ENCODE peak calls at places on chromosomes 16 and 17, in ten cellular contexts. E is CD8-positive, alpha-beta T cell; B is choroid plexus epithelial cell; J is stomach; Z is lower leg skin; N is T-helper 9 cell; T is activated T-cell treated with anti-CD3 and anti-CD28 coated beads, Interleukin-2, amount 50 U/mL, for 72 hours; C is HT-29; V is right cardiac atrium; I is AG04450. X is an unnamed sample.

GRCh38 chr16:86426243-86426642 is 84.1 kb upstream of the FOXF1 start:
- DNase-seq in T (no peak), E (no peak), V (no peak), I (no peak), N (no peak), Z (no peak), J (no peak), C (no peak), B (no peak), X (no peak)

GRCh38 chr17:78967782-78968362 is 11.9 kb downstream of the LGALS3BP start:
- DNase-seq in C (no peak), N (no peak), J (no peak), E (no peak), I (no peak), Z (no peak), V (no peak), B (no peak), T (no peak), X (no peak)

GRCh38 chr17:45016237-45016636 is 35.2 kb downstream of the DCAKD start:
- DNase-seq in J (no peak), Z (no peak), N (no peak), V (no peak), B (no peak), T (no peak), I (no peak), C (no peak), E (no peak), X (no peak)

GRCh38 chr17:59152925-59153324 is 2.1 kb downstream of the SKA2 start:
- DNase-seq in I (no peak), T (no peak), Z (no peak), E (no peak), N (no peak), B (no peak), J (no peak), V (no peak), C (no peak), X (no peak)

GRCh38 chr17:78291944-78292910 is 60.8 kb downstream of the TMEM235 start:
- DNase-seq in J (no peak), C (no peak), Z (no peak), E (no peak), T (no peak), V (no peak), N (no peak), B (no peak), I (no peak), X (no peak)

GRCh38 chr17:4903051-4903818 is at the start of gene CHRNE:
- DNase-seq in J (peak), V (peak), E (peak), Z (peak), N (peak), I (peak), B (peak), C (peak), T (peak), X (peak)

GRCh38 chr17:64492481-64493109 is 4.3 kb downstream of the POLG2 start:
- DNase-seq in B (peak), T (no peak), Z (no peak), N (peak), J (no peak), V (no peak), C (peak), E (no peak), I (no peak), X (no peak)

GRCh38 chr17:64205804-64206203 is 57.3 kb downstream of the TEX2 start:
- DNase-seq in B (no peak), I (no peak), V (no peak), E (no peak), T (no peak), J (no peak), Z (no peak), C (no peak), N (no peak), X (no peak)

GRCh38 chr17:15408803-15409202 is 58.6 kb downstream of the CDRT4 start:
- DNase-seq in J (no peak), N (no peak), B (no peak), T (no peak), Z (no peak), E (no peak), C (peak), V (no peak), I (no peak), X (no peak)

GRCh38 chr17:45052052-45052772 is 780 bp upstream of the DCAKD start:
- DNase-seq in E (peak), C (peak), J (peak), N (peak), T (peak), Z (no peak), V (peak), B (peak), I (no peak), X (no peak)

GRCh38 chr17:80422276-80422675 is 7.3 kb downstream of the ENDOV start:
- DNase-seq in T (no peak), Z (no peak), I (no peak), J (no peak), V (peak), E (no peak), B (no peak), N (no peak), C (no peak), X (no peak)

GRCh38 chr16:1426734-1427451 is 4.0 kb upstream of the PERCC1 start:
- DNase-seq in T (no peak), J (no peak), V (no peak), E (no peak), N (no peak), I (no peak), B (no peak), C (no peak), Z (no peak), X (no peak)

GRCh38 chr17:42354956-42355843 is 33.0 kb downstream of the STAT3 start:
- DNase-seq in C (no peak), N (no peak), B (no peak), V (no peak), J (no peak), T (no peak), E (no peak), Z (no peak), I (no peak), X (no peak)

GRCh38 chr16:25481636-25482035 is 210.1 kb upstream of the HS3ST4 start:
- DNase-seq in V (no peak), C (no peak), Z (no peak), B (no peak), J (no peak), E (no peak), I (no peak), N (no peak), T (no peak), X (no peak)

GRCh38 chr16:1494129-1494640 is 1.0 kb downstream of the TELO2 start:
- DNase-seq in Z (no peak), T (no peak), V (peak), N (no peak), E (no peak), J (peak), I (peak), C (peak), B (peak), X (peak)

GRCh38 chr17:57633236-57633635 is 111.9 kb downstream of the CCDC182 start:
- DNase-seq in Z (no peak), C (no peak), B (no peak), J (no peak), E (no peak), N (no peak), T (no peak), I (no peak), V (no peak), X (no peak)

GRCh38 chr16:72015124-72015523 is 6.6 kb downstream of the DHODH start:
- DNase-seq in N (no peak), Z (no peak), E (no peak), J (peak), B (no peak), T (no peak), I (no peak), V (no peak), C (no peak), X (no peak)

GRCh38 chr16:65572156-65572555 is 450.3 kb upstream of the CDH11 start:
- DNase-seq in B (peak), Z (no peak), I (no peak), V (no peak), N (no peak), E (no peak), C (no peak), T (no peak), J (no peak), X (peak)

GRCh38 chr16:83312015-83312734 is 495.6 kb upstream of the HSBP1 start:
- DNase-seq in B (peak), C (no peak), V (no peak), E (no peak), N (no peak), J (no peak), Z (no peak), I (no peak), T (no peak), X (no peak)

GRCh38 chr17:76255801-76256429 is 9.2 kb upstream of the UBALD2 start:
- DNase-seq in Z (no peak), E (no peak), I (no peak), T (no peak), B (no peak), C (no peak), J (no peak), V (no peak), N (no peak), X (no peak)

GRCh38 chr17:76414334-76415295 is 30.2 kb downstream of the SPHK1 start:
- DNase-seq in C (no peak), E (no peak), N (no peak), I (no peak), J (peak), V (peak), T (no peak), B (peak), Z (no peak), X (no peak)

GRCh38 chr16:27429330-27429871 is 27.4 kb downstream of the IL21R start:
- DNase-seq in B (no peak), T (no peak), E (peak), C (no peak), I (no peak), V (peak), N (no peak), Z (no peak), J (no peak), X (no peak)